ENCODE peak calls at places on chromosomes 12 and 14, in four cellular contexts. E is body of pancreas, I is ovary, S is endothelial cell of umbilical vein. Y is an unnamed sample.

GRCh38 chr14:104276435-104276834 is 138.0 kb downstream of the KIF26A start:
- DNase-seq in E (no peak), I (no peak), S (no peak), Y (peak; percentile 4)

GRCh38 chr14:61720302-61720677 is 25.0 kb downstream of the HIF1A start:
- DNase-seq in E (no peak), I (no peak), S (no peak), Y (no peak)

GRCh38 chr14:97777622-97778021 is 980.4 kb downstream of the VRK1 start:
- DNase-seq in E (no peak), I (no peak), S (no peak), Y (no peak)

GRCh38 chr14:69428289-69428998 is 30.0 kb downstream of the SLC39A9 start:
- DNase-seq in E (peak; percentile 12), I (no peak), S (no peak), Y (no peak)

GRCh38 chr12:67241482-67241881 is 27.7 kb upstream of the CAND1 start:
- DNase-seq in E (no peak), I (no peak), S (no peak), Y (no peak)

GRCh38 chr14:28676481-28676880 is 90.1 kb upstream of the FOXG1 start:
- DNase-seq in E (no peak), I (no peak), S (peak; percentile 46), Y (no peak)

GRCh38 chr12:132170094-132170636 is 25.9 kb downstream of the NOC4L start:
- DNase-seq in E (no peak), I (no peak), S (peak; percentile 47), Y (no peak)

GRCh38 chr14:49687942-49688700 is at the start of gene POLE2:
- DNase-seq in E (peak; percentile 68), I (peak; percentile 72), S (peak; percentile 72), Y (peak; percentile 78)

GRCh38 chr12:121942145-121942718 is 23.8 kb downstream of the CFAP251 start:
- DNase-seq in E (no peak), I (no peak), S (no peak), Y (no peak)

GRCh38 chr14:31057035-31057434 is 30.9 kb upstream of the STRN3 start:
- DNase-seq in E (no peak), I (no peak), S (no peak), Y (no peak)
- H3K4me1 ChIP-seq in E (peaks cover 31% of the 10 kb centered on the region), I (peaks cover 3% of the 10 kb centered on the region), S (no peaks in the 10 kb centered on the region), Y (peaks cover 6% of the 10 kb centered on the region)

DNA sequence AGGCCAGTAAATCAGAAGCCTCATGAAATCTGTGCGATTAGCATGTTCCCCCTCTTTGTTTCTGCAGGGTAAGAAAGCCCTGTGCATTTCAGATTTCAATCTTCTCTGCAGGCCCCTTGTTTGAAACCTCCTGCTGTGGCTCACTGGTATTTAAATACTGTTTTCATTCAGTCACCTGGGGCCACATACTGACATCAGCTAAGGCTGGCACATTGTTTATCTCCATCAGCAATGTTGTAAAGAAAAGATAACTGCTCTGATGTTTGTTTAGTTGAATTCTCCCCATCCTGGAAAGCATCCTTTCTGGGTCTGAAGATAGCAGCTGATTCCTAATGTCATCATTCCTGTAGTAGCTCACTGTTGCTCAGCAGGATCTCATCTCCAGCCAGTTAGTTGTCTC is 554.9 kb downstream of the NRXN3 start:
- DNase-seq in E (no peak), I (no peak), S (no peak), Y (no peak)
- H3K4me3 ChIP-seq in E (no peak overlapping the region), I (no peak overlapping the region), S (no peak overlapping the region), Y (no peak overlapping the region)

DNA sequence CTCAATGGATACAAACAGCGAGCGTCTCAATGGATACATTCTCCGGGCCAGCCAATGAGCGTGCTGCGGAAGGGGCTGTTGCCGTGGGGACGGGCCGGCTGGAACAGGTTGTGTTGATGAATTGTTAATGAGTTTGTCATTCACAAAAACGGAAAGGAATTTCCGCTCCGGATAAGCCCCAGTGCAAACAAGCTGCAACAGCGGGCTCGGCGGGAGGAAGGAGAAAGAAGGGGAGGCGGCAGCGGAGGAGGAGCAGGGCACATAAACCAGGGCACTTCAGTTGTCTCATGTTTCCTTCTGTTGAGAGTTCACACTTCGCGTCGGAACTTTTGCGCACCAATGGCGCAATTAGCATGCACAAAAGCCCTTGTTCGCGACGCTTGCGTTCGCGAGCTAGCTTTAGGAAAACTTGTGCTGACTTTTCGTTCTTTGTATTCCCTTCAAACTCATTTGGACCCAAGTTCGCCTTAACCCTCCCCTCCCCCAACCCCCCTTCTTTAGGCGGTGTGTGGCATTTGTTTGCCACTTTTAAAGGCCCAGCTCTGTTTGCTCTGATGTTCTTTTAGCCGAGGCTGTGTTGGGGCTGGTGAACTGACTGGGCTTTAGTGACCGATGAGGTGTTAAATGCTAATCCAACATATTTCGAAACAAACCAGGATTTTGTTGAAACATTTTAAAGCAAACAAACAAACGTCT is at the start of gene DUSP6:
- DNase-seq in E (peak; percentile 97), I (peak; percentile 81), S (peak; percentile 100), Y (peak; percentile 92)
- TF ChIP-seq POLR2A in E (peak; percentile 91), I (peak; percentile 62), S (no peak), Y (no peak)

GRCh38 chr14:74611672-74612345 is at the start of gene LTBP2:
- DNase-seq in E (peak; percentile 33), I (no peak), S (no peak), Y (no peak)
- H3K4me1 ChIP-seq in E (peaks cover 51% of the 10 kb centered on the region), I (peaks cover 13% of the 10 kb centered on the region), S (peaks cover 60% of the 10 kb centered on the region), Y (peaks cover 47% of the 10 kb centered on the region)

GRCh38 chr12:2136901-2137300 is 84.1 kb downstream of the CACNA1C start:
- DNase-seq in E (no peak), I (no peak), S (no peak), Y (no peak)
- H3K4me3 ChIP-seq in E (no peak overlapping the region), I (no peak overlapping the region), S (no peak overlapping the region), Y (no peak overlapping the region)

GRCh38 chr14:20305265-20306078 is at the start of gene TTC5:
- DNase-seq in E (peak; percentile 82), I (peak; percentile 82), S (peak; percentile 92), Y (peak; percentile 85)
- TF ChIP-seq POLR2A in E (peak; percentile 44), I (no peak), S (peak; percentile 77), Y (no peak)

DNA sequence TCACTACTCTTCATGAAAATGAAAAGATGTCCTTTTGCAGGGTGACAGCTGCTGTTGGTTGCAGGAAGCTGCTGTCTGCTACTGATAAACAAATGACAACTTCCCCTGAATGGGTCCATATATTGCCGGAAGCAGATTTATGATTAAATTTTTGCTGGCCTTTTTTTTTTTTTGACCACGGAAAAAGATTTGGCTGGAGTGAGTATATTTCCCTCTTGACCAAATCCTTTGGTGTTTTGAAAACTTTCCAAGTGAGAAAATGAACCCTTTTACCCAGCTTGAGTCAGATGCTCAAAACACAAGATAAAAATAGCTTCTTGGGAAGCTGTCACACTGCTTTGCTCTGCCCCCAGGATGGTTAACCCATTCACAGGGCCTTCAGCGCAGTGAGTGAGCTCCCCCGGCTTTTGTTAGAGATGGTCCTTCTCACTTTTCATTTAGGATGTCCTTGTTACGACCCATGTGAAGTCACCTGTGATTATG is 224.2 kb downstream of the PELI2 start:
- DNase-seq in E (no peak), I (no peak), S (peak; percentile 82), Y (no peak)
- H3K4me1 ChIP-seq in E (no peaks in the 10 kb centered on the region), I (peaks cover 11% of the 10 kb centered on the region), S (peaks cover 42% of the 10 kb centered on the region), Y (peaks cover 32% of the 10 kb centered on the region)